ENCODE peak calls at places on chromosomes 6 and 20, in seven cellular contexts. Q, R, J, N, F, Y and P are unnamed samples.

GRCh38 chr20:13930246-13930645 is 60.2 kb downstream of the SEL1L2 start:
- DNase-seq in J (no peak), Y (peak), R (no peak), F (no peak), N (no peak), Q (no peak), P (no peak)

GRCh38 chr6:164942271-164942670 is 367.1 kb downstream of the C6orf118 start:
- DNase-seq in F (no peak), Q (no peak), R (no peak), N (no peak), Y (no peak), J (no peak), P (no peak)

GRCh38 chr6:80457044-80457933 is 350.8 kb downstream of the BCKDHB start:
- DNase-seq in N (peak), Y (peak), R (peak), Q (peak), J (peak), F (no peak), P (no peak)

GRCh38 chr6:5308066-5308465 is 46.8 kb downstream of the FARS2 start:
- DNase-seq in N (no peak), J (no peak), Q (no peak), R (no peak), Y (no peak), F (no peak), P (no peak)

GRCh38 chr20:31894980-31895675 is 24.7 kb downstream of the TTLL9 start:
- DNase-seq in Q (peak), J (peak), R (no peak), N (no peak), Y (peak), F (peak), P (peak)

GRCh38 chr20:62354811-62355341 is 12.2 kb downstream of the LAMA5 start:
- DNase-seq in F (no peak), J (no peak), N (no peak), Q (no peak), Y (no peak), R (peak), P (no peak)

GRCh38 chr6:131660195-131660594 is 23.1 kb downstream of the ENPP3 start:
- DNase-seq in R (no peak), N (no peak), J (no peak), Q (no peak), Y (peak), F (no peak), P (no peak)

GRCh38 chr20:2946988-2947961 is 74.0 kb downstream of the PTPRA start:
- DNase-seq in Q (peak), J (no peak), Y (peak), R (no peak), F (no peak), N (no peak), P (no peak)

GRCh38 chr6:20877008-20877937 is 343.0 kb downstream of the CDKAL1 start:
- DNase-seq in Q (no peak), F (no peak), N (peak), Y (peak), R (no peak), J (peak), P (no peak)

GRCh38 chr6:2777249-2777648 is 12.1 kb downstream of the WRNIP1 start:
- DNase-seq in Q (no peak), Y (no peak), R (no peak), N (no peak), F (no peak), J (no peak), P (no peak)

GRCh38 chr6:118785601-118786000 is 108.4 kb upstream of the ASF1A start:
- DNase-seq in R (no peak), Q (no peak), Y (no peak), N (no peak), F (no peak), J (no peak), P (no peak)

GRCh38 chr20:9978395-9979004 is 56.3 kb upstream of the ANKEF1 start:
- DNase-seq in N (peak), Y (peak), F (peak), J (no peak), Q (peak), R (no peak), P (no peak)

GRCh38 chr6:41236276-41236675 is 8.1 kb downstream of the TREML4 start:
- DNase-seq in J (no peak), R (no peak), Q (no peak), N (no peak), Y (no peak), F (no peak), P (no peak)

DNA sequence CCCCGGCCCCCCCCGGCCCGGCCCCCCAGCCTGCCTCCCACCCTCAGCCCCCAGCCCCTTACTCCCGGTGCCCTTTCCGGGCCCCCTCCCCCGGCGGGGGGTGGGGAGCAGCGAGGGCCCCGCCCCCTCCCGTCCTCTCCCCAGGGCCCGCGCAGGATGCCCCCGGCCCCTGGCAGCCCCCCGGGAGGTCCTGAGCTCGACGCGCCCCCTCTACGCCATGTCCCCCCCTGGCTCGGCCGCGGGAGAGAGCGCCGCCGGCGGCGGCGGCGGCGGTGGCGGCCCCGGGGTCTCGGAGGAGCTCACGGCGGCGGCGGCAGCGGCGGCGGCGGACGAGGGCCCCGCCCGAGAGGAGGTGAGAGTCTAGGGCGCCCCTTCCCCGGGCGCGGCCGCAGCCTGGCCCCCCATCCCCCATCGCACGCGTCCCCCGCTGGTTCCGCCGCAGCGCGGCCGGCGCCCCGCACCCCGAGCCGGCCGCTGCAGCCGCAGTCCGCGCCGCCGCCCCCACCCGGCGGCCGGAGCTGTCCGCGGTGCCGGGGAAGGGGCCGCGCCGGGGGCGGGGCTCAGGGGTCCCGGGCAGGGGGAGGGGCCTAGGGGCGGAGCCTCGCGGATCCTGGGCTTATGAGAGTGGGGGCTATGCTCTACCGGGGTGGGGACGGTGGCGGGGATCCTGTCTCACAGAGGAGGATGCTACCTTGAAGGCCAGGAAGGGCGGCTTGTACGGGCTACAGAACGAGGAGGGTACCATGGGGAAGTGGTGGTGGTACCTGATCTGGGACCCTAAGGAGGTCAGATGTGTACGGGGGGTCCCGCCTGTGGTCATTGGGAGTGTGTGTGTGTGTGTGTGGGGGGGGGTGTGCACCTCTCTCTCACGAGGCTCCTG is 516 bp downstream of the TMEM151B start:
- DNase-seq in Y (no peak), Q (no peak), F (no peak), N (no peak), R (no peak), J (no peak), P (no peak)
- H3K4me3 ChIP-seq in Y (no peak), Q (peak), F (peak), N (no peak), R (no peak), J (no peak), P (peak)

GRCh38 chr6:154113392-154113791 is 74.4 kb downstream of the OPRM1 start:
- DNase-seq in J (no peak), Y (no peak), Q (no peak), N (no peak), R (no peak), F (no peak), P (no peak)
- H3K4me3 ChIP-seq in J (no peak), Y (no peak), Q (no peak), N (no peak), R (no peak), F (no peak), P (no peak)

GRCh38 chr6:71906813-71907212 is 20.5 kb downstream of the RIMS1 start:
- DNase-seq in Q (no peak), J (no peak), Y (no peak), R (no peak), N (no peak), F (no peak), P (no peak)

DNA sequence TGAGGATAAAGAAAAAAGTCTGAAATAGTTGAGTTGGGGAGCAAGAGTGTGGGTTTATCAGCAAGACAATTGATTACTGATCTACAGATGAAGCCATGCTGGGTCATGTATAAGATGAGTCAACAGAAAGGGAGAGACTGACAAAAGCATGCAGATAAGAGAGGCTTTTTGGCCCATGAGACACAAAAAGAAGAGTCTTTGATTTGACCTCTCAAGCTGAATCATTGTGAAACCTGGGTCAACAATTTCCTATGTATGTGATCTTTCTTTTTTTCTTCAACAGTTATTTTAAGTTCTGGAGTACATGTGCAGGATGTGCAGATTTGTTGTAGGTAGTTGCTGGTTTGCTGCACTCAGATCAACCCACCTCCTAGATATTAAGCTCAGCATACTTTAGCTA is 15.9 kb downstream of the RIMS1 start:
- DNase-seq in F (no peak), Y (no peak), R (no peak), J (no peak), N (no peak), Q (no peak), P (no peak)
- H3K4me3 ChIP-seq in F (no peak), Y (no peak), R (no peak), J (no peak), N (no peak), Q (no peak), P (no peak)

GRCh38 chr6:169240591-169241390 is 12.9 kb downstream of the THBS2 start:
- DNase-seq in Y (no peak), R (no peak), J (no peak), F (no peak), N (no peak), Q (peak), P (peak)

GRCh38 chr6:169243661-169244060 is 10.0 kb downstream of the THBS2 start:
- DNase-seq in Y (no peak), Q (no peak), N (no peak), R (no peak), F (no peak), J (no peak), P (no peak)

GRCh38 chr6:169241688-169242350 is 11.8 kb downstream of the THBS2 start:
- DNase-seq in Y (no peak), R (no peak), Q (peak), F (no peak), J (no peak), N (no peak), P (peak)

GRCh38 chr6:169244684-169245383 is 8.8 kb downstream of the THBS2 start:
- DNase-seq in Q (no peak), J (no peak), Y (no peak), R (no peak), N (no peak), F (no peak), P (peak)

DNA sequence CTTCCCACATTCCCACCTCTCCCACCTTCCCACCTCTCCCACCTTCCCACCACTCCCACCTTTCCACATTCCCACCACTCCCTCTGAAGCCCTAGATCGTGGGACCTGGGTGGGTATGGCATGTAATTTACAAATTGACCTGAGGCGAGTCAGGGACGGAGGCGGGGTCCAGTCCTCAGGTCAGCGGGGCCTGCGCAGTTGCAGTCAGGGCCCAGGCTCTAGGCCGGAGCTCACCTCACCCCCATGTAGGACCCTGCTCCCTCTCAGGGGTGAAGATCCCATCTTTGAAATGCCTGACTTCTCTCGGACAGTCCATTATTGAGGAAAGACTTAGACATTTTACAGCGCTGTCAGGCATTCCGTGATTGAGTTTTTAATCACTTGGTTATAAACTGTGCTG is 10.5 kb downstream of the THBS2 start:
- DNase-seq in Y (no peak), R (no peak), N (no peak), Q (no peak), J (no peak), F (no peak), P (no peak)
- H3K4me3 ChIP-seq in Y (no peak), R (no peak), N (no peak), Q (no peak), J (no peak), F (no peak), P (no peak)

DNA sequence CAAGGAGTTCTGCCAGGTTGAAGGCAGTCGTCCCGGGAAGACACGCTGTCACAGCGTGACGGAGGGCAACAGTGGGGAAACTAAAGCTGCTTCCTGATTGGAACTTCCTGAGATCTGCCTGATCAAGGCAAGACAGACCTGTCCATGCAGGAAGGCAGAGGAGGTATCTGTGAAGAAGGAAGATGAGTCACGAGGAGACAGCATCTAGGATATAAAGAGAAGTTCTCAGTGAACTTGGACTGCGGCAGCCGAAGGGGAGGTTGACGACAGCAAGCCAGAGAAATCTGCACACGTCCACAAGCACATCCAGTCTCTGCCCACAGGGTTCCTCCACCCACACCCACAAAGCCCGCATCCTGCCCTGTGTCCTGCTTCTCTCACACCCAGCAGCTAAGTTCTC is 38.6 kb downstream of the PREP start:
- DNase-seq in R (no peak), Y (no peak), Q (no peak), J (no peak), N (no peak), F (no peak), P (no peak)
- H3K4me3 ChIP-seq in R (no peak), Y (no peak), Q (no peak), J (no peak), N (no peak), F (no peak), P (no peak)

DNA sequence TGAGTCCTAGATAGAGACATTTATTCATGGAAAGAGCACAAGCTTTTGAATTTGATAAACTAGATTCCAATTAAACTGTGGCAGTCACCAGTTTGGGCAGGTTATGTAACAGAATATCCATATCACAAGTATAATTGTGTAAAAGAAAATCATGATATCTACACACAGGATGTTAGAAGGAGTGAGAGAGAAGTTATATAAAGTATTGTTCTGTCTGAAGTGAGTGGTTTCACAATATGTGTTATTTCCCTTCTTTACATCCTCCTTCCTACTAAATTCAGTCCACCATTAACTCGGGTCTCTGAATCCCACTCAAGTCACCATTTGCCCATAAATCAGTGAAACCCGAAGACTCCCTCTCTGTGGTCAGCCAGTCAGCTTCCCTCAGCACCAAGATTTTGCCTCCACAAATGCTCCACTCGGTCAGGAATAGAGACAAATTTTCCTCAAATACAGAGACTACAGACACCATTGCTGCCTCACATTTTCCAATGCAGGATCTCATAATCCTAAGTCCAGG is 776 bp downstream of the HLA-DQB1 start:
- DNase-seq in Y (no peak), R (no peak), J (no peak), N (no peak), F (no peak), Q (no peak), P (no peak)
- H3K4me3 ChIP-seq in Y (no peak), R (peak), J (peak), N (no peak), F (peak), Q (no peak), P (no peak)

GRCh38 chr20:36888880-36889516 is 13.1 kb downstream of the TLDC2 start:
- DNase-seq in Q (no peak), Y (no peak), N (no peak), J (no peak), F (no peak), R (no peak), P (no peak)

GRCh38 chr20:36890586-36890985 is 14.6 kb downstream of the TLDC2 start:
- DNase-seq in F (no peak), N (no peak), R (no peak), J (no peak), Q (peak), Y (no peak), P (no peak)

GRCh38 chr20:36886859-36887778 is 11.2 kb downstream of the TLDC2 start:
- DNase-seq in F (peak), R (peak), J (peak), Q (peak), Y (peak), N (peak), P (peak)

GRCh38 chr20:36885355-36885754 is 9.4 kb downstream of the TLDC2 start:
- DNase-seq in Y (no peak), R (no peak), Q (no peak), J (no peak), N (no peak), F (no peak), P (no peak)

GRCh38 chr20:36887779-36888133 is 11.8 kb downstream of the TLDC2 start:
- DNase-seq in N (no peak), Y (peak), J (no peak), R (no peak), Q (no peak), F (no peak), P (no peak)
- H3K4me3 ChIP-seq in N (peak), Y (peak), J (no peak), R (no peak), Q (no peak), F (no peak), P (no peak)

DNA sequence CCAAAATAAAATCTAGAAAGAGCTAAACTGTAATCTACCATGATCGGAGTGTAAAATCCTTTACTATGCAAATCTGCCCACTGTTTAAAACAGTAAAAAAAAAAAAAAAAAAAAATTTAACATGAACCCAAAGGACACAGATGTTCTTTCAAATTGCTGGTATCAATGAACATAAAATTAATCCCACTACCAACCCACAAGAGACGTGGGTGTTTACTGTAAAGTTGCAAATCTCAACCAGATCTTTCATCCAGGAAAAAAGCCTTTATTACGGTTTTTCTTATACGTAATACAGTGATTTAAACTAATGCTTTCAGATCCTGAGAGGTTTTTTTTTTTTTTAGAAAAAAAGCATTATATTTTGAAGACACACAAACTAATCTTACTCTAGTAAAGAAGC is 2.5 kb downstream of the CDK19 start:
- DNase-seq in Y (no peak), F (no peak), R (no peak), N (no peak), J (no peak), Q (no peak), P (no peak)
- H3K4me3 ChIP-seq in Y (no peak), F (peak), R (no peak), N (no peak), J (no peak), Q (no peak), P (no peak)

GRCh38 chr6:25297823-25298507 is 18.8 kb downstream of the CARMIL1 start:
- DNase-seq in N (no peak), Q (no peak), Y (no peak), R (no peak), J (no peak), F (no peak), P (no peak)

GRCh38 chr6:25295651-25296050 is 16.5 kb downstream of the CARMIL1 start:
- DNase-seq in N (no peak), Y (peak), F (no peak), R (no peak), Q (no peak), J (no peak), P (no peak)

GRCh38 chr6:25296217-25296905 is 17.2 kb downstream of the CARMIL1 start:
- DNase-seq in Y (no peak), J (no peak), F (peak), Q (no peak), N (no peak), R (no peak), P (no peak)

GRCh38 chr6:25296980-25297379 is 17.8 kb downstream of the CARMIL1 start:
- DNase-seq in N (no peak), Y (peak), J (no peak), Q (no peak), R (no peak), F (no peak), P (no peak)

GRCh38 chr6:25298508-25298834 is 19.3 kb downstream of the CARMIL1 start:
- DNase-seq in Y (no peak), N (no peak), R (no peak), F (peak), J (no peak), Q (no peak), P (no peak)
- H3K4me3 ChIP-seq in Y (no peak), N (no peak), R (no peak), F (peak), J (no peak), Q (no peak), P (no peak)

DNA sequence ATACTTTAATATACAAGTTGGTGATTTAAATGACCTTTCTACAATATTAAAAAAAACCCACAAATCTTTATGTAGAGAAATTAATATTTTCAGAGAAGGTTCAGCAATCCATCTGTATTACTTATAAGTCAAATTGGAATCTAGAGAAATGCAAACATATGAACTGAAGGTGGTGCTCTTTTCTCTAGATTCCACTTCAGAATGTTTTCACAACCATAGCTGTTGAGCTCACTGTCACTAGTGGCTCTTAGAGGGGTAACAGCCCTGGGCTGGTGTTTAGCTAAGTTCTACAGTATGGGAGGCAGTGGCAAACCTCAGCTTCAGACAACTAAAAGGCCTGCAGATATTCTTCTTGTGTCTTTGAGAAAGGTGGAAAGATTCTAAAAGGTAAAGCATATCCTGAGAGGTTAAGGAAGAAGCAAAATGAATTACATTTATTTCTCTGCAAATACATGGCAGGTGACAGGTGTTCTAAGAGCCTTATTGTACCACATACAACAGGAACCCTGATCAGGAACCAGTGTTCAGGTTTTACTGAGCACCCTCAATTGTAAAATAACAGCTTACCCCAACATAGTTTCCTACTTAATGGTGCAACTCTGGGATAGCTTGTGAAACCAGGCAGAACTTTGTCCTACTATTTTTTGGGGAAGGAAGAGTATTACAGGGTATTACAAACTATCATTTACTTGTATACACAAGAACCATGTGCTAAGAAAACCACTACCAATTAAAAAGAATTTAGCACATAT is 56.6 kb upstream of the SAMHD1 start:
- DNase-seq in F (peak), J (no peak), Y (peak), R (no peak), Q (no peak), N (no peak), P (no peak)
- H3K4me3 ChIP-seq in F (peak), J (no peak), Y (no peak), R (no peak), Q (no peak), N (no peak), P (no peak)